ENCODE peak calls at places on chromosome 5, in five cellular contexts. C, R, G, Z and Q are unnamed samples.
A peak's percentile ranks its signal among the peaks of the same experiment; 100 is the strongest.

GRCh38 chr5:72290356-72291133 is 29.5 kb downstream of the MRPS27 start:
- DNase-seq in R (no peak), Z (no peak), G (no peak), C (no peak), Q (no peak)

GRCh38 chr5:95903838-95904237 is 57.8 kb downstream of the ELL2 start:
- DNase-seq in G (no peak), R (no peak), Z (no peak), C (no peak), Q (no peak)

GRCh38 chr5:55564716-55565115 is 30.0 kb upstream of the PLPP1 start:
- DNase-seq in C (no peak), G (no peak), Z (no peak), R (no peak), Q (no peak)

GRCh38 chr5:37494756-37495155 is 115.6 kb downstream of the WDR70 start:
- DNase-seq in R (no peak), Z (no peak), C (peak; percentile 60), G (no peak), Q (no peak)

GRCh38 chr5:69416180-69416579 is 1.3 kb downstream of the MARVELD2 start:
- DNase-seq in C (no peak), G (no peak), R (no peak), Z (peak; percentile 6), Q (no peak)

GRCh38 chr5:158786390-158786789 is 313.3 kb downstream of the EBF1 start:
- DNase-seq in C (no peak), G (no peak), R (peak; percentile 29), Z (no peak), Q (no peak)

GRCh38 chr5:143987751-143988560 is 176.0 kb downstream of the HMHB1 start:
- DNase-seq in Z (no peak), R (no peak), G (no peak), C (no peak), Q (no peak)

GRCh38 chr5:138148811-138149210 is 9.6 kb upstream of the NME5 start:
- DNase-seq in R (peak; percentile 20), Z (no peak), G (no peak), C (peak; percentile 74), Q (no peak)

GRCh38 chr5:36239370-36240293 is 2.1 kb downstream of the NADK2 start:
- DNase-seq in C (no peak), Z (no peak), R (no peak), G (no peak), Q (no peak)

DNA sequence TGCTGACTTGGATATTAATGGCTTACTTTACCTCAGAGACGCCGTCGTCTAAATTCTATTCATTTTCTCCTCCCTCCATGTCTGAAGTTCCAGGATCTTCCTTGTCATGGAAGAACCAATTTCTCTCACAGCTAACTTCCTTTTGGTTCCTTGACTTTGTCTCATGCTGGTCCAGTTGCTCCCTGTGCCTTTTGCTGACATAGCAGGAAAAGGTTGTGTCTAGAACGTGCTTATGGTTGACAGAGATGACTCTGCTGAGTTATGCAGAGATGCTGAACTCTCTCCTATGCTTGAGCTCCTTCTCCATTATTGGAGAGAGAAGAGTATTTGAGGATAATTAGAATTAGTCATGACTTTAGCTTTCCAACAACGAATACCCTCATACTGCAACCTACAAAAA is 1338.9 kb downstream of the MAT2B start:
- DNase-seq in G (no peak), Z (no peak), R (no peak), C (no peak), Q (no peak)
- H3K9me3 ChIP-seq in G (no peaks in the 10 kb centered on the region), Z (no peaks in the 10 kb centered on the region), R (peaks cover 33% of the 10 kb centered on the region), C (no peaks in the 10 kb centered on the region), Q (no peaks in the 10 kb centered on the region)

GRCh38 chr5:139747583-139748504 is 47.8 kb upstream of the PSD2 start:
- DNase-seq in R (peak; percentile 49), C (no peak), G (peak; percentile 92), Z (no peak), Q (no peak)
- H3K4me1 ChIP-seq in R (peaks cover 37% of the 10 kb centered on the region), C (peaks cover 27% of the 10 kb centered on the region), G (no peaks in the 10 kb centered on the region), Z (peaks cover 30% of the 10 kb centered on the region), Q (peaks cover 5% of the 10 kb centered on the region)

DNA sequence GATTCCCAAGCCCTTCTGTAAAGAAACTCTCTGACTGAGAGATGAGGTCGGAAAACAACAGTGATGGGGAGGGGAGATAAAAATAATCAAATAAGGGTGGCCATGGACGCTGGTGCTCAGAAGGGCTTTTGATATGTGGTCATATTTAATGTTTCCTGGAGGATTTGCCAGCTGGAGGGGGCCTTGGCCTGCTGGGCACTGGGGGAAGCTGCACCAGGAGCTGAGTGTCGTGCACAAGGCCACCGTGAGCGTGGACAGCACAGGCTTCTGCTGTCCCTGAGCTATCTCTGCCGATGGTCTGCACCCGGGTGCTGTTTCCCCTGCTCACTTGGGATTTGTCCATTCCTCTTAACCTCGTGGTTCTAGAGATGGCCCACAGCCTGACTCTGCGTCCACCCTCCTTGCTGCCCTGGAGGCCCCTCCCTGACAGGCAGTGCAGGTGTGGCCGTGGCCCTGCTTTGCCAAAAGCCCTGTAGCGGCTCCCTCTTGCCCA is 24.0 kb downstream of the NEURL1B start:
- DNase-seq in Z (no peak), C (no peak), R (no peak), G (peak; percentile 45), Q (no peak)
- H3K9me3 ChIP-seq in Z (no peaks in the 10 kb centered on the region), C (no peaks in the 10 kb centered on the region), R (no peaks in the 10 kb centered on the region), G (no peaks in the 10 kb centered on the region), Q (no peaks in the 10 kb centered on the region)

DNA sequence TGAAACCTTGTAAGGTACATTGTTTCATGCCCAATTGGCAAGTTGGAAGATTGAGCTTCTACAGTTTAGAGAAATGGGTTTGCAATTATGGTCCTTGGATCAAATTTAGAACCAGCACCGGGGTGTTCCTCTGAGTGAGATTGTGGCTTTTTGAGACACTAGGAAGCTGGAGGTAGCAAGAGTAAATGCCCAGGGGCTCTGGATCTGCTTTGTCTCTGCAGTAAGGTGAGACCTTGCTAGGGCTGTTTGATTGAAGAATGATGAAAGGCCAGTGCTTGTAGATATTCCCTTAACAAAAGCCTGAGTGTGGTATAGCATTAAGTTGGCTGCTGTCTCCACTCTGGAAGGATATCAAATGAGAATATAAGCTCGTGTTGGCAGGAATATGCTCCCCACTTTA is 36.0 kb downstream of the WWC1 start:
- DNase-seq in G (no peak), R (no peak), Z (no peak), C (no peak), Q (no peak)
- H3K4me1 ChIP-seq in G (no peaks in the 10 kb centered on the region), R (no peaks in the 10 kb centered on the region), Z (no peaks in the 10 kb centered on the region), C (peaks cover 99% of the 10 kb centered on the region), Q (peaks cover 20% of the 10 kb centered on the region)

DNA sequence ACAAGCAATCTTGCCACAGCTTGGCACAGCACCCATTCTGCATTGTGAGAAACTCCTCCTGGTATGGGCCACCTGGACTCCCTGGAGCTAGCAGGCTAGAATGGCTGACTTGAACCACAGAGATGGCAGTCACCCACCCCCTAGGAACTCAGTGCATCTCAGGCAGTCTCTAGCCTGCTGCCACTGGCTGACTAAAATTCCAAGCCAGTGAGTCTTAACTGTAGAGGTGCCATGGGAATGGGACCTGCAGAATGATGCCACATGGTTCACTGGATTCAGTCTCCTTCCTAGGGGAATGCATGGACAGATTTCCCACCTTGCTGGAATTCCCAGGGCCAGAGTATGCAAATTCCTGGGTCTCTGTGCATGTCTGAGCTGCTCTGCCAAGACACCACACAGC is 382.9 kb downstream of the MAN2A1 start:
- DNase-seq in C (no peak), G (no peak), Z (no peak), R (no peak), Q (no peak)
- H3K9me3 ChIP-seq in C (no peaks in the 10 kb centered on the region), G (peaks cover 8% of the 10 kb centered on the region), Z (peaks cover 9% of the 10 kb centered on the region), R (peaks cover 69% of the 10 kb centered on the region), Q (no peaks in the 10 kb centered on the region)

DNA sequence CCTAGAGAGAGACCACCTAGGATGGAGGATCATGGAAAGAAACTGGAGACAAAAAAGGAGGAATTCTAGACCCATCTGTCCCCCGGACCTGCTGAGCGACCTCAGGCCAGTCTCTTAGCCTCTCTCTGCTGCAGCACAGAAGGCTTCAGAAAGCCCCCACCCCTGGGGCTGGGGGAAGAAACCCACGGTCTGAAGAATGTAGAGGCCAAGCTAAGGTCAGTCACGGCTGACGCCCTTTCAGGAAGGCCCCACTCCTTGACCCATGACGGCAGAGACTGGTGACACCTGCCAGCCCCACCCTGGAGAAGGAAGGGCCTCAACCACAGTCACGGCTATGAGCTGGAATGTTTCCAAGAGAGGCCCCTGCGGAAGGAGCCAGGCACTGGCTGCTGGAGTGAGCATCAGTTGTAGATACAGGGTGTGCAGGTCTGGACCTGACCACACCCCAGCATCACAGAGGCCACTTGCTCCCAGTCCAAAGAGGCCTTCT is 120.5 kb upstream of the BOD1 start:
- DNase-seq in G (no peak), C (no peak), Z (no peak), R (no peak), Q (no peak)
- H3K4me1 ChIP-seq in G (no peaks in the 10 kb centered on the region), C (peaks cover 6% of the 10 kb centered on the region), Z (peaks cover 10% of the 10 kb centered on the region), R (no peaks in the 10 kb centered on the region), Q (no peaks in the 10 kb centered on the region)

DNA sequence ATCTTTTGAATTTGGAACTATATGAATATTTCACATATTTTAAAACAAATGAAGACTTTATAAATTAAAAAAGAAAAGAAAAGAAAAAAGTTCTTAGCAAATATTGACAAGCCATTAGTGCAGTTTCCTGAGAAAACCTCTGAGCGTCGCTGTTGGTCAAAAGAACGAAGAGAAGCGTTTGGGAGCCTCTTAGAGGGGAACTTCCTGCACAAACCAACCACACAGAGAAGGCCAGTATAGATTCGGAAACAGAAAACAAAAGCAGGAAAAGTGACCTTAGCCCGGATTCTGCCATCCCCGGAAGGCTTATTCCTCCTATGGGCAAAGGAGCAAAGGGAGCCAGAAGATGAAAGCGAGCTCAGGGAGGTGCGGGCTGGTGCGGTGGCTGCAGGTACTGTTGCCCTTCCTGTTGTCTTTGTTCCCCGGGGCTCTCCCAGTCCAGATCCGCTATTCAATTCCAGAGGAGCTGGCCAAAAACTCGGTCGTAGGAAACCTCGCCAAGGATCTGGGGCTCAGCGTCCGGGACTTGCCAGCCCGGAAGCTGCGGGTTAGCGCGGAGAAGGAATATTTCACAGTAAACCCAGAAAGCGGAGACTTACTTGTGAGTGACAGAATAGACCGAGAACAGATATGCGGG is at the start of gene PCDHGB2:
- DNase-seq in Z (no peak), G (peak; percentile 58), C (no peak), R (no peak), Q (no peak)
- H3K9me3 ChIP-seq in Z (peaks cover 34% of the 10 kb centered on the region), G (peaks cover 45% of the 10 kb centered on the region), C (peaks cover 7% of the 10 kb centered on the region), R (peaks cover 99% of the 10 kb centered on the region), Q (peaks cover 7% of the 10 kb centered on the region)

DNA sequence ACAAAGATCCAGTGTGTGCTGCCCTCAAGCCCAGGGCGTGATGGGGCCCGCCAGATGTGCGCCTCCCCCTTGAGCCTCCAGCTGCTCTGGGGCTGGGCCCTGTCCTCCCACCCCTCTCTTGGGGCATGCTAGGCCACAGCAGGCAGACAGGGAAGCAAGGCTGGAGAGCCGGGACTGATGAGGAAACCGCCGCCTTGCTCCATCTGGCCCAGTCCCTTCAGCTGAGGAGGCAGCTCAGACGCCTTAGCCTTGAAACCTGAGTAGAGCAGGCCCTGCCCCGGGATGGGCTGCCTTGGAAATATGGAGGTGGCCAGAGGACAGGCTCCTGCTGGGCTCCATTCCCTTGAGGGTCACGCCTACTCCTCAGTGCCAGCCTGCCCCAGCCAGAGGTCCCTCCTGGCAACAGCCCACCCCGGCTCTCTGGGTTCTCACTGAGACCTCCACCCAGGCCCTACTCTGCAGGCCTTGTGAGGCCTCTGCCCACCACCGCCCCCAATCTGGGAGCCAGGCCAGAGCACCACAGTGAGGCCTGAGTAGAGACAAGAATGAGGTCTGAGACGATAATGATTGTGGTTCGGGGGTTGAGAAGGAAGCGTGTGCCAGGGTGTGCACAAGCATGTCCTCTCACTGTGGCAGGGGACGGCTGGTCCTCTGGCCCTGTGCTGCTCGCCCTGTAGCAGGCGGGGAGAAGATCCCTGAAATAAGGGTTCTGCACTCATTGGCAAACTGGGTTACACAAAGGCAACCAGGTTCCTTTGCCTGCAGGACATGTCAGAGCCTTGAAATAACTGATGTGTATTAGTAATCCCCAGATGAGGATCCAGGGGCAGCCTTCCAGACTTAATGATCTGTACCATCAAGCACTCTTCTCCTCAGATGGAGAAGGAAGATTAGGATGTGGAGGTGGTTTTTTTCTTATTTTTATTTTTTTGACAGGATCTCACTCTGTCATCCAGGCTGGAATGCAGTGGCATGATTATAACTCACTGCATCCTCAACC is 30.9 kb downstream of the CXXC5 start:
- DNase-seq in G (no peak), Z (no peak), C (no peak), R (no peak), Q (no peak)
- H3K4me1 ChIP-seq in G (no peaks in the 10 kb centered on the region), Z (peaks cover 22% of the 10 kb centered on the region), C (no peaks in the 10 kb centered on the region), R (peaks cover 65% of the 10 kb centered on the region), Q (peaks cover 11% of the 10 kb centered on the region)